ENCODE peak calls at places on chromosomes 11 and 22, in seven cellular contexts. Z, T, Q, I, H, G and J are unnamed samples.
A peak's percentile ranks its signal among the peaks of the same experiment; 100 is the strongest.

GRCh38 chr11:14645985-14646900 is 2.6 kb downstream of the PDE3B start:
- DNase-seq in Z (no peak), T (no peak), Q (peak; percentile 60), I (no peak), H (no peak), G (no peak), J (no peak)

GRCh38 chr11:47765086-47765485 is 2.1 kb downstream of the FNBP4 start:
- DNase-seq in Z (no peak), T (no peak), Q (no peak), I (no peak), H (no peak), G (no peak), J (peak; percentile 13)

GRCh38 chr22:37569921-37570660 is 9.8 kb downstream of the LGALS2 start:
- DNase-seq in Z (no peak), T (peak; percentile 70), Q (no peak), I (no peak), H (no peak), G (peak; percentile 79), J (no peak)

GRCh38 chr11:123457187-123457770 is 27.2 kb downstream of the GRAMD1B start:
- DNase-seq in Z (no peak), T (peak; percentile 79), Q (no peak), I (no peak), H (no peak), G (no peak), J (no peak)

GRCh38 chr11:2390091-2390870 is 10.3 kb upstream of the TSSC4 start:
- DNase-seq in Z (no peak), T (no peak), Q (no peak), I (peak; percentile 73), H (no peak), G (no peak), J (no peak)

GRCh38 chr11:116840224-116840745 is 2.9 kb upstream of the APOA1 start:
- DNase-seq in Z (no peak), T (no peak), Q (no peak), I (no peak), H (no peak), G (no peak), J (peak; percentile 36)

GRCh38 chr11:118918128-118918685 is 7.5 kb downstream of the BCL9L start:
- DNase-seq in Z (peak; percentile 87), T (peak; percentile 85), Q (peak; percentile 85), I (no peak), H (no peak), G (peak; percentile 94), J (peak; percentile 91)

GRCh38 chr22:44455963-44456358 is 42.1 kb downstream of the RTL6 start:
- DNase-seq in Z (no peak), T (no peak), Q (no peak), I (no peak), H (no peak), G (peak; percentile 0), J (no peak)

GRCh38 chr11:78226684-78227680 is 38.3 kb downstream of the USP35 start:
- DNase-seq in Z (no peak), T (no peak), Q (no peak), I (no peak), H (no peak), G (no peak), J (no peak)

GRCh38 chr11:124307093-124307492 is 6.7 kb downstream of the OR8D1 start:
- DNase-seq in Z (no peak), T (no peak), Q (no peak), I (no peak), H (no peak), G (no peak), J (no peak)

GRCh38 chr11:93662177-93662575 is 694 bp downstream of the CEP295 start:
- DNase-seq in Z (no peak), T (no peak), Q (peak; percentile 23), I (no peak), H (no peak), G (no peak), J (no peak)

GRCh38 chr11:10911907-10912306 is 54.1 kb upstream of the ZBED5 start:
- DNase-seq in Z (no peak), T (no peak), Q (no peak), I (no peak), H (no peak), G (no peak), J (no peak)

GRCh38 chr11:128862913-128863660 is 4.0 kb downstream of the KCNJ1 start:
- DNase-seq in Z (no peak), T (no peak), Q (no peak), I (no peak), H (no peak), G (no peak), J (peak; percentile 79)

GRCh38 chr11:11816511-11817319 is 25.1 kb upstream of the USP47 start:
- DNase-seq in Z (no peak), T (no peak), Q (no peak), I (no peak), H (no peak), G (no peak), J (peak; percentile 69)

GRCh38 chr11:40215605-40216004 is 1243.8 kb downstream of the LRRC4C start:
- DNase-seq in Z (no peak), T (no peak), Q (no peak), I (no peak), H (no peak), G (no peak), J (no peak)

GRCh38 chr11:119673389-119674336 is 55.3 kb downstream of the NECTIN1 start:
- DNase-seq in Z (no peak), T (peak; percentile 43), Q (peak; percentile 12), I (no peak), H (peak; percentile 66), G (no peak), J (no peak)

GRCh38 chr11:118845369-118845768 is 38.3 kb upstream of the CXCR5 start:
- DNase-seq in Z (no peak), T (no peak), Q (peak; percentile 36), I (no peak), H (no peak), G (no peak), J (peak; percentile 70)

GRCh38 chr11:124844664-124845079 is 20.6 kb upstream of the ROBO3 start:
- DNase-seq in Z (no peak), T (no peak), Q (no peak), I (no peak), H (no peak), G (no peak), J (no peak)

GRCh38 chr22:17101475-17102296 is 16.9 kb downstream of the IL17RA start:
- DNase-seq in Z (no peak), T (no peak), Q (no peak), I (no peak), H (no peak), G (peak; percentile 16), J (no peak)

GRCh38 chr11:117183724-117184349 is 5.3 kb downstream of the SIDT2 start:
- DNase-seq in Z (peak; percentile 10), T (no peak), Q (no peak), I (no peak), H (no peak), G (peak; percentile 58), J (no peak)

GRCh38 chr22:49960967-49961600 is 512 bp downstream of the PIM3 start:
- DNase-seq in Z (peak; percentile 50), T (peak; percentile 65), Q (peak; percentile 57), I (peak; percentile 93), H (no peak), G (peak; percentile 75), J (no peak)

GRCh38 chr22:49963647-49964026 is 3.1 kb downstream of the PIM3 start:
- DNase-seq in Z (peak; percentile 48), T (peak; percentile 59), Q (no peak), I (no peak), H (no peak), G (no peak), J (no peak)

GRCh38 chr22:49962751-49963646 is 2.4 kb downstream of the PIM3 start:
- DNase-seq in Z (peak; percentile 59), T (peak; percentile 70), Q (no peak), I (peak; percentile 89), H (no peak), G (peak; percentile 57), J (no peak)

GRCh38 chr22:49961601-49962011 is 1.0 kb downstream of the PIM3 start:
- DNase-seq in Z (no peak), T (peak; percentile 56), Q (no peak), I (peak; percentile 90), H (no peak), G (no peak), J (no peak)

GRCh38 chr22:49962012-49962750 is 1.6 kb downstream of the PIM3 start:
- DNase-seq in Z (peak; percentile 96), T (peak; percentile 95), Q (peak; percentile 91), I (peak; percentile 94), H (peak; percentile 71), G (peak; percentile 87), J (peak; percentile 93)
- TF ChIP-seq POLR2A in Z (peak; percentile 60), T (peak; percentile 60), Q (no peak), I (peak; percentile 75), H (no peak), G (peak; percentile 59), J (peak; percentile 85)

GRCh38 chr11:94928146-94928995 is 45.0 kb downstream of the CWC15 start:
- DNase-seq in Z (no peak), T (no peak), Q (no peak), I (no peak), H (no peak), G (no peak), J (no peak)

GRCh38 chr11:94926271-94926625 is 47.1 kb downstream of the CWC15 start:
- DNase-seq in Z (no peak), T (no peak), Q (no peak), I (no peak), H (no peak), G (no peak), J (peak; percentile 27)

GRCh38 chr11:94924074-94925031 is 49.0 kb downstream of the CWC15 start:
- DNase-seq in Z (no peak), T (no peak), Q (no peak), I (no peak), H (no peak), G (no peak), J (peak; percentile 35)

GRCh38 chr11:94925422-94926270 is 47.7 kb downstream of the CWC15 start:
- DNase-seq in Z (no peak), T (no peak), Q (no peak), I (no peak), H (no peak), G (no peak), J (no peak)

GRCh38 chr11:94926698-94927237 is 46.6 kb downstream of the CWC15 start:
- DNase-seq in Z (peak; percentile 91), T (peak; percentile 85), Q (no peak), I (no peak), H (no peak), G (no peak), J (peak; percentile 94)
- TF ChIP-seq POLR2A in Z (no peak), T (no peak), Q (no peak), I (no peak), H (no peak), G (no peak), J (no peak)

GRCh38 chr22:20760084-20760483 is 13.8 kb upstream of the SERPIND1 start:
- DNase-seq in Z (no peak), T (no peak), Q (no peak), I (no peak), H (no peak), G (no peak), J (no peak)
- TF ChIP-seq POLR2A in Z (no peak), T (no peak), Q (no peak), I (no peak), H (no peak), G (no peak), J (no peak)

DNA sequence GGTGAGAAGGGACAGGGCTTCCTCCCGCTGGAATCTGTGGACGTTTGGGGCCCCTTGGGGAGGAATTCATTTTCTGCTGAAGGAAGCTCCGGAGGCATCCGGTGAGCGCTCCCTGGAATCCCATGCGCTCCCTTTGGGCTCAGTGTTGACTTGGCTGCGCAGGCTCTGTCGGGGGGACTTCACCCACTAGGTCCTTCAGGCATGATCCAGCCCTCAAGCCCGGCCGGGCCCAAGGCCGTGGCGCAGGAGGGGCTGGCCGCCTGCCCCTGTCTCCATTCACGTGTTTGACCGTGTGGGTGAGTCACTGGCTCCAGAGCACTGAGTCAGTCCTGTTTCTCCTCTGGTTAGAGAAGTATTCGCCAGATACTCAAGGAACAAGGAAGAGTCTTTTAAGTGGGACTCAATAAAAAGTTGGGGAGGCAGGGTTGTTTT is 1.4 kb downstream of the CTTN start:
- DNase-seq in Z (peak; percentile 89), T (peak; percentile 96), Q (peak; percentile 83), I (peak; percentile 90), H (no peak), G (peak; percentile 82), J (peak; percentile 97)
- TF ChIP-seq POLR2A in Z (peak; percentile 39), T (no peak), Q (peak; percentile 49), I (peak; percentile 43), H (no peak), G (no peak), J (peak; percentile 88)